ENCODE peak calls at places on chromosomes 1 and 21, in nine cellular contexts. L is heart right ventricle; J is adipocyte; E is esophagus squamous epithelium; D is CD4-positive, CD25-positive, alpha-beta regulatory T cell; Y is IMR-90; P is thoracic aorta; X is CD8-positive, alpha-beta memory T cell; F is uterus. S is an unnamed sample. For H3K4me1, the result is how much of the 10 kb centered on the place peaks cover.

GRCh38 chr1:226638001-226638601 is 89.5 kb downstream of the STUM start:
- DNase-seq in L (no peak), X (no peak), F (peak), Y (no peak), J (no peak), E (no peak), D (no peak), P (no peak), S (no peak)

GRCh38 chr1:72567511-72567910 is 285.2 kb upstream of the NEGR1 start:
- DNase-seq in D (no peak), P (no peak), F (no peak), J (peak), E (no peak), L (no peak), Y (peak), X (no peak), S (no peak)

GRCh38 chr1:35936828-35937227 is 5.9 kb downstream of the AGO3 start:
- DNase-seq in D (no peak), P (no peak), E (no peak), X (no peak), Y (no peak), J (peak), F (no peak), L (no peak), S (no peak)

GRCh38 chr21:36834192-36834591 is 132.3 kb downstream of the HLCS start:
- DNase-seq in F (no peak), J (no peak), P (no peak), D (no peak), X (no peak), E (no peak), Y (no peak), L (no peak), S (no peak)

GRCh38 chr1:102191723-102192122 is 195.0 kb upstream of the OLFM3 start:
- DNase-seq in X (no peak), L (peak), P (no peak), Y (no peak), J (peak), D (peak), E (no peak), F (no peak), S (no peak)

GRCh38 chr1:21550866-21551475 is 41.7 kb downstream of the ALPL start:
- DNase-seq in E (no peak), Y (no peak), P (no peak), J (no peak), D (no peak), L (no peak), F (no peak), X (no peak), S (no peak)

GRCh38 chr1:245270063-245270462 is 115.3 kb downstream of the KIF26B start:
- DNase-seq in D (no peak), L (no peak), F (no peak), P (no peak), E (no peak), X (no peak), Y (no peak), J (no peak), S (no peak)

GRCh38 chr1:84365225-84366221 is 32.8 kb upstream of the DNASE2B start:
- DNase-seq in P (peak), X (no peak), Y (peak), J (peak), L (no peak), D (peak), E (no peak), F (no peak), S (no peak)

GRCh38 chr1:226481133-226481532 is 67.4 kb upstream of the STUM start:
- DNase-seq in F (no peak), E (no peak), J (no peak), Y (no peak), X (no peak), P (no peak), L (no peak), D (no peak), S (no peak)

GRCh38 chr1:153608742-153609584 is 4.0 kb downstream of the S100A16 start:
- DNase-seq in D (no peak), X (no peak), E (no peak), J (peak), L (peak), P (peak), F (peak), Y (peak), S (no peak)

GRCh38 chr1:165124772-165125171 is 231.7 kb downstream of the LMX1A start:
- DNase-seq in E (no peak), J (no peak), Y (no peak), P (no peak), L (no peak), F (no peak), X (no peak), D (no peak), S (no peak)

GRCh38 chr1:39540504-39541031 is 36.0 kb downstream of the PABPC4 start:
- DNase-seq in X (no peak), F (peak), Y (peak), D (no peak), E (peak), P (peak), L (peak), J (no peak), S (no peak)

GRCh38 chr1:177351361-177352108 is 180.8 kb downstream of the BRINP2 start:
- DNase-seq in F (no peak), L (peak), P (no peak), X (no peak), E (no peak), Y (no peak), J (no peak), D (no peak), S (no peak)

GRCh38 chr21:26506951-26507350 is 66.1 kb downstream of the CYYR1 start:
- DNase-seq in F (no peak), P (no peak), Y (peak), X (no peak), J (peak), L (no peak), E (no peak), D (no peak), S (no peak)

GRCh38 chr21:41703857-41704501 is 62.9 kb downstream of the RIPK4 start:
- DNase-seq in J (no peak), E (no peak), L (no peak), Y (no peak), X (no peak), D (no peak), F (no peak), P (no peak), S (no peak)

DNA sequence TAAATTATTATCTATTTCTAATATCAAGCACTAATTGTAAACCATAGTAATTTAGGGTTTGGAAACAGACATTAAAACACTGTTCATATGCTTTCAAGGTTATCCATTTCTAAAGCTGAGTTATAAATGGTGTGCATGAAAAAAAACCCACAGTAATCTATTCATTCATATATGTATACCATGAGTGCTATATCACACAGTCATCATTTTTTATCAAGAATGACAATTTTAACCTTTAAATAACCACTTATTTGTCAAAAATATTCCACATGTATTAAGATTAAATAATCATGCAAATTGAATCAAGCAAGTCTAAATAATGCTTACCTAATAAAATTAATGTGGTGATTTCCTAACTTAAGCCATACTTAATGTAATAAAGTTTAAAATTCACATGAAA is 6.0 kb downstream of the ZSWIM5 start:
- DNase-seq in E (no peak), J (no peak), F (no peak), X (no peak), Y (no peak), L (no peak), D (no peak), P (no peak), S (no peak)
- H3K4me1 ChIP-seq in E (under half), J (under half), F (under half), X (under half), Y (under half), L (under half), D (under half), P (under half), S (under half)

GRCh38 chr1:6361124-6361775 is 32.3 kb downstream of the ACOT7 start:
- DNase-seq in F (no peak), X (no peak), P (no peak), D (no peak), Y (no peak), L (no peak), J (no peak), E (no peak), S (no peak)
- H3K4me1 ChIP-seq in F (under half), X (half or more), P (under half), D (under half), Y (under half), L (under half), J (under half), E (half or more), S (half or more)

DNA sequence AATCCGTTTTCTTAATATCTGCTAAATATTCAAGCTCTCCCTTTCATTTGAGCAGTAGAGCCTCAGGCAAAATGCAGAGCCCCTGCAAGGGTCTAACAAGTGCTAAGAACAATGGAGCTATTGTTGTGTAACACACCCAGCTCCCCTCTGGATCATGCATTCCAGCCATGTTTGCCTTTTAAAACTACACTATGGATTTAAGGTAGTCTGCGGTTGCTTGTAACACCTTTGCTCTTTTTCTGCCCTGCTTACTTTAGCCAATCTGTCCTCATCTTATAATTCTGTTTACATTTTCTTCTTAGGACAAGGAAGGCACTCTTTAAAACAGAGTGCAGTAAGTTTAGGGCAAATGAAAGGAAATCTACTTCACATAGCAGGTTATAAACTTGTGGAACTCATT is 60.0 kb upstream of the C1orf105 start:
- DNase-seq in D (no peak), P (no peak), Y (no peak), J (no peak), F (no peak), L (no peak), X (no peak), E (no peak), S (no peak)
- H3K4me1 ChIP-seq in D (under half), P (under half), Y (under half), J (under half), F (under half), L (under half), X (under half), E (under half), S (under half)

DNA sequence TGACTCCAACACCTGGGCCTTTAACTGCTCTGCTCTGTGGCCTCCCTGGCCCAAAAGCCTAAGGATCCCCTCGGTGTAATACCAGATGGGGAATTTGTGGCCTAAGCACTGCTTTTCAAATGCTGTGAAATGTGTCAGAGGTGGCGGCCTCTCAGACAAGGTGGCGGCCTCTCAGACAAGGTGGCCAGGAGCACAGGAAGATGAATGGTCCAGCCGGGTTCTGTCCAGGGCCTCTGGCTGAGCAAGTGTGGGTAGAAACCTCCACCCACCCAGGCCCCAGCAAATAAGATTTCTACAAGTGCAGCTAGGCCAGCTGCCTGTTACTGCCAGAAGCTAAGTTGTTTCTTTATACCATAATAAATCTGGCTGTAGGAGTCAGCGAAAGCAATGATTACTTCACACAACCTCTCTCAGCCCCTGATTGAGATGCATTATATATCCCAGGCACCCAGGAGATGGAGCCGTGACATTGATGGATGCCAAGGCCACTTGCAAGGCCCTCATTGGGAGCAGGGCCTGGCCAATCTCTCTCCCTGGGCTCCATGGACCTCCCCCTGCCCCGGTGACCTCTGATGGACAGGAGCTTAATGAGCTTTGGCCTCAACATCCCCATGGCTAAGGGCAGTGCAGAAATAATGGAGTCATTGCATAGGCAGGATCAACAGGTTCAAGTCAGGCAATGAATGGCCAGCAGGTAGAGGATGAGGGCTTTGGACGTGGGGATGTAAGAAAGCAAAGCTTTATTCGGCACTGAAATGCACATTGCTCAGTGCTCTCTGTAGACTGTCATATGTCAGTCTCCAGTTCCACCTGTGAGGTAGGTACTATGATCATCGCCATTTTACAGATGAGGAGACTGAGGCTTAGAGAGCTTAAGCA is 92.8 kb downstream of the PTPRU start:
- DNase-seq in D (no peak), J (no peak), P (no peak), E (no peak), Y (no peak), L (no peak), X (no peak), F (no peak), S (no peak)
- H3K4me1 ChIP-seq in D (under half), J (under half), P (under half), E (under half), Y (under half), L (under half), X (under half), F (under half), S (under half)

GRCh38 chr1:205693421-205693991 is 13.2 kb upstream of the SLC45A3 start:
- DNase-seq in X (no peak), D (no peak), L (no peak), F (no peak), E (no peak), Y (no peak), P (no peak), J (no peak), S (no peak)

GRCh38 chr1:205690122-205690756 is 9.9 kb upstream of the SLC45A3 start:
- DNase-seq in J (no peak), E (no peak), D (no peak), L (no peak), Y (no peak), X (no peak), F (no peak), P (no peak), S (no peak)

GRCh38 chr1:205688681-205689080 is 8.4 kb upstream of the SLC45A3 start:
- DNase-seq in J (no peak), X (no peak), E (no peak), P (no peak), D (no peak), L (no peak), Y (no peak), F (no peak), S (no peak)

GRCh38 chr1:205689479-205689878 is 9.2 kb upstream of the SLC45A3 start:
- DNase-seq in L (no peak), J (no peak), Y (no peak), D (no peak), X (no peak), F (no peak), P (no peak), E (no peak), S (no peak)

DNA sequence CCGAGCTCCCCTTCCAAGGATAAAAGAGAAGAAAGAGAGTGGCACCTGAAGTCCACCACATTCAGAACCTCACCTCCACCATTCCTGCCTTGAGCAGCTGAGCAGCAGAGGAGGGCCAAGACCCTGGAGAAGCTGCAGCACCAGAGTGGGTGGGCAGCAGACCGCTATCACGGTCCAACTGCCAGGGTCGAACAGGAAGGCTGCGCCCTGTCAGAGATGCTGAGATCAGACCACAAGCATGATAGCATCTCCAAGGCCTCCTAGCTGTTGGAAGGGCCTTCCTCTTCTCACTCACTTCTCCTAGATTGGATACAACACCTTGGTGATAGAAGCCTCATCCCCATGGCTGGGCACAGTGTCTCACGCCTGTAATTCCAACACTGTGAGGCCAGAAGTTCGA is 12.1 kb upstream of the SLC45A3 start:
- DNase-seq in Y (no peak), D (no peak), E (no peak), L (no peak), X (no peak), F (no peak), P (no peak), J (no peak), S (no peak)
- H3K4me1 ChIP-seq in Y (under half), D (under half), E (under half), L (under half), X (under half), F (under half), P (under half), J (under half), S (under half)

GRCh38 chr21:38824124-38824822 is 18.5 kb downstream of the ETS2 start:
- DNase-seq in X (no peak), Y (peak), E (no peak), D (no peak), J (peak), P (no peak), L (no peak), F (no peak), S (no peak)

GRCh38 chr21:38825901-38826300 is 20.2 kb downstream of the ETS2 start:
- DNase-seq in Y (no peak), F (no peak), X (no peak), L (no peak), P (no peak), D (no peak), J (no peak), E (no peak), S (no peak)

GRCh38 chr21:38823737-38824123 is 18.0 kb downstream of the ETS2 start:
- DNase-seq in E (no peak), X (no peak), F (no peak), L (no peak), Y (no peak), P (no peak), D (no peak), J (no peak), S (no peak)

GRCh38 chr21:38822754-38823374 is 17.1 kb downstream of the ETS2 start:
- DNase-seq in P (no peak), L (peak), D (no peak), F (no peak), J (no peak), X (no peak), E (no peak), Y (no peak), S (no peak)

DNA sequence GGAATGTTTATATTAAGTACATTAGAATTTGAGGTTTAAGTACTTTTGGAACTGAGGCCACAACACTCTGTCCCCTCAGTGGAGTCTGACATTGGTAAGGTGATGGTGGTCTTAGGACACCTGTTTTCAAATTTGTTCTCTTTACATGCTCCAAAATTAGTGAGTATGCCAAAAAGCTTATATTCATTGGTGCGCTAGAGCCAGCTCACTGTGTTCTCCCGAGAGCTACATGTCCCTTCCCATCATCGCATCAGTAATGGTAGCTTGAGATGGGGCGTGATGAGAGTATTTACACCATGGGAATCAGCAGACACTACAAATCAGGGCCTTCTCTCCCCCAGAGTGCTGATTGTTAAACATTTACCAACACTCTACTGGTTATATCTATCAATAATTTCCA is 19.5 kb downstream of the ETS2 start:
- DNase-seq in X (no peak), P (no peak), L (no peak), D (no peak), E (no peak), Y (no peak), J (no peak), F (no peak), S (no peak)
- H3K4me1 ChIP-seq in X (under half), P (under half), L (under half), D (under half), E (under half), Y (under half), J (under half), F (under half), S (under half)

DNA sequence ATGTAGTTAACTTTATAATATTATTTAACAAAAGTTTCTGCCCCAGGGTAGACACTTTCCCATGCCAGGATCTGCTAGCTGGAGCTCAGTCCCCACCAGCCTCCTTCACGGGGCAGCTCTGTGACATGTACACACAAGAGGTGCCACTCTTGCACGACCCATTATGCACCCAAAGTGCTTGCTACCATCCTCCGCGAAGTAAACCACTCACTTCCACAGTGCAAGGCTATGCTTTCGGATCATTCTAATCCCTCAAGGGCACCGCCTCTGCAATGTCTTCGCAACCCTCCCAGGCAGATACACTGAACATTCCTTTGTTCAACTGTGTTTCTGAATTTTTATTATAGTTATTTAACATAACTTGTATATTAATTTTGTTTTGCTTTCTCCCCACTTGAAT is 303.8 kb downstream of the VAV3 start:
- DNase-seq in X (no peak), F (no peak), E (no peak), L (no peak), J (no peak), Y (no peak), P (no peak), D (no peak), S (no peak)
- H3K4me1 ChIP-seq in X (under half), F (under half), E (half or more), L (under half), J (under half), Y (under half), P (under half), D (under half), S (under half)

GRCh38 chr1:181531441-181531840 is 48.1 kb downstream of the CACNA1E start:
- DNase-seq in F (no peak), P (no peak), D (no peak), X (no peak), Y (no peak), E (no peak), L (no peak), J (no peak), S (no peak)

DNA sequence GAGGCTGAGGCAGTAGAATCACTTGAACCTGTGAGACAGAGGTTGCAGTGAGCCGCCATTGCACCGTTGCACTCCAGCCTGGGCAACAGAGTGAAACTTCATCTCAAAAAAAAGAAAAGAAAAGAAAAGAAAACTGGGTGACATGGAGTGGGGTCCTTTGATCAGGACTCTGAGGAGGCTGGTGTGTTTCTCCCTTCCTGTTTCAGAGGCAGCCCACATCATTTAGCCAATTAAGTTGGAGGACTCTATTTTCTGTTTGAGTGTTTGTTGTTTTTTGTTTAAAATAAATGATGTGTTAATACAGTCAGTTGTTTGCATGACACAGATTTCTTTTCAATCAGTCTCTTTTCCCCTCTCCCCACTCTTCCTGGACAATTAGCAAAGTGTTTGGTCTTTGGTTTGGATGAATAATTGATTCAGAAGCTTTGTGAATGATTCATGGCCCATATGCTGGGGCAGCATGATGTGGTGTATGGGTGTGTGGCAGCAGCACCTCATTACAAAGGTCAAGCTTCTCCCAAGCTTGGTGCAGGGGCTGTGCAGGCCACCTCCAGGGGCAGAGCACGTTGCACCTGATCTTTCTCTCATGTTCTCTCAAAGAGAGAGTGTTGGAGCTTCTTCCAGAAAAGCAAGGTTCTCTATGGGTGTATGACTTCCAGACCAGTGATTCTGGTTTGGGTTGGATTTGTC is 48.8 kb downstream of the CACNA1E start:
- DNase-seq in E (no peak), F (no peak), Y (no peak), J (no peak), L (no peak), P (no peak), D (no peak), X (no peak), S (no peak)
- H3K4me1 ChIP-seq in E (under half), F (under half), Y (under half), J (under half), L (under half), P (under half), D (under half), X (under half), S (under half)

S was measured in CD8-positive, alpha-beta T cell.